ENCODE peak calls at places on chromosomes 4 and X, in ten cellular contexts. Q, P, A, L, G, K, N, V, U and D are unnamed samples. For H3K4me1, the result is how much of the 10 kb centered on the place peaks cover.

GRCh38 chrX:109709129-109709631 is 23.9 kb downstream of the ACSL4 start:
- DNase-seq in A (peak), G (peak), L (peak), Q (no peak), P (no peak), K (peak), U (peak), N (no peak), V (peak), D (no peak)

GRCh38 chrX:105323951-105324350 is 103.5 kb upstream of the TEX13A start:
- DNase-seq in L (no peak), K (no peak), A (peak), V (peak), Q (no peak), G (peak), N (no peak), U (no peak), P (no peak), D (peak)

GRCh38 chr4:90328558-90328957 is 201.4 kb downstream of the CCSER1 start:
- DNase-seq in L (no peak), V (peak), N (peak), U (peak), Q (no peak), P (no peak), K (no peak), A (peak), G (peak), D (no peak)

GRCh38 chr4:83083925-83084475 is 30.5 kb downstream of the PLAC8 start:
- DNase-seq in U (no peak), G (no peak), P (no peak), V (no peak), L (no peak), N (no peak), K (no peak), A (no peak), Q (peak), D (no peak)

GRCh38 chr4:10590896-10591295 is 93.7 kb downstream of the CLNK start:
- DNase-seq in Q (no peak), V (peak), N (no peak), A (peak), L (no peak), U (no peak), K (no peak), G (peak), P (no peak), D (no peak)

GRCh38 chr4:4969298-4969697 is 50.0 kb downstream of the CYTL1 start:
- DNase-seq in L (no peak), G (peak), K (no peak), A (no peak), Q (no peak), P (peak), N (no peak), V (peak), U (no peak), D (no peak)

GRCh38 chr4:8110071-8110986 is 48.3 kb downstream of the ABLIM2 start:
- DNase-seq in K (no peak), A (peak), V (no peak), N (no peak), Q (peak), U (no peak), P (no peak), G (peak), L (peak), D (no peak)

GRCh38 chr4:7157140-7157488 is 35.2 kb upstream of the SORCS2 start:
- DNase-seq in G (no peak), N (no peak), Q (no peak), L (no peak), A (no peak), P (peak), V (no peak), U (no peak), K (no peak), D (no peak)

GRCh38 chrX:73977542-73978169 is 326.3 kb upstream of the ZCCHC13 start:
- DNase-seq in V (no peak), N (no peak), P (no peak), U (peak), A (peak), Q (peak), G (peak), L (no peak), K (peak), D (no peak)

DNA sequence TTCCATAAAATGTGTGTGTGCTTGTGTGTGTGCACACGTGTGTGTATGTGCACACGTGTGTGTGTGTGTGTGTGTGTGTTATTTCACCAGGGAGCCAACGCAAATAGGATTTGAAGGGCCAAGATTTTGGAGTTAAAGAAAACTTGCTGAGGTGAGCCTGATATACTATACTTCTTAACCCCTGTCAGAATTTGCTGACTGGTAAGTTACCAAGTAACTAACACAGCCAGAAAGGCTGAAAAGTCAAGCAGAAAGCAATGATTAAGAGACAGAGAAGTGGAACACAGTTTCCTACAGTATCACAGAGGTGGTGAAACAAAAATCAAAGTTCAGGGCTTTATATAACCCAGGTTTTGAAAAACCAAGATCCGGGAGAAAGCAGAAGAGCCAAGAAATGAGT is 47.6 kb downstream of the GABRA3 start:
- DNase-seq in V (no peak), Q (no peak), U (no peak), N (no peak), L (no peak), P (no peak), K (no peak), A (no peak), G (no peak), D (no peak)
- H3K27ac ChIP-seq in V (no peak), Q (no peak), U (no peak), N (no peak), L (no peak), P (no peak), K (no peak), A (no peak), G (no peak), D (no peak)

GRCh38 chr4:87038837-87039715 is 104.3 kb downstream of the AFF1 start:
- DNase-seq in L (no peak), V (peak), Q (peak), K (no peak), N (no peak), A (peak), P (peak), U (peak), G (peak), D (peak)
- H3K4me1 ChIP-seq in L (half or more), V (under half), Q (under half), K (half or more), N (under half), A (under half), P (half or more), U (under half), G (under half), D (under half)

GRCh38 chr4:131347816-131348215 is 1801.3 kb upstream of the PCDH10 start:
- DNase-seq in L (no peak), U (no peak), N (no peak), G (no peak), K (no peak), Q (no peak), V (no peak), A (no peak), P (no peak), D (no peak)
- H3K27ac ChIP-seq in L (no peak), U (no peak), N (no peak), G (no peak), K (peak), Q (no peak), V (no peak), A (no peak), P (no peak), D (no peak)

GRCh38 chr4:78754872-78755271 is 21.3 kb upstream of the BMP2K start:
- DNase-seq in G (no peak), N (no peak), Q (no peak), U (no peak), P (no peak), K (no peak), V (no peak), L (no peak), A (no peak), D (no peak)
- H3K4me1 ChIP-seq in G (under half), N (under half), Q (under half), U (under half), P (under half), K (under half), V (under half), L (half or more), A (under half), D (under half)

GRCh38 chrX:23788521-23788920 is 5.5 kb downstream of the SAT1 start:
- DNase-seq in G (no peak), K (no peak), P (no peak), N (no peak), V (no peak), A (no peak), L (no peak), Q (no peak), U (no peak), D (no peak)
- H3K27ac ChIP-seq in G (no peak), K (no peak), P (no peak), N (no peak), V (no peak), A (no peak), L (no peak), Q (no peak), U (no peak), D (peak)

GRCh38 chr4:69323284-69323683 is 43.0 kb downstream of the UGT2B28 start:
- DNase-seq in P (no peak), U (no peak), A (no peak), K (no peak), G (no peak), N (no peak), L (no peak), Q (peak), V (no peak), D (no peak)
- H3K4me1 ChIP-seq in P (under half), U (under half), A (under half), K (under half), G (under half), N (under half), L (under half), Q (under half), V (under half), D (under half)

GRCh38 chr4:95421869-95422268 is 126.9 kb downstream of the UNC5C start:
- DNase-seq in P (no peak), U (no peak), K (no peak), Q (no peak), L (no peak), A (no peak), V (no peak), N (no peak), G (no peak), D (no peak)
- H3K27ac ChIP-seq in P (no peak), U (no peak), K (no peak), Q (no peak), L (no peak), A (no peak), V (no peak), N (no peak), G (no peak), D (no peak)

DNA sequence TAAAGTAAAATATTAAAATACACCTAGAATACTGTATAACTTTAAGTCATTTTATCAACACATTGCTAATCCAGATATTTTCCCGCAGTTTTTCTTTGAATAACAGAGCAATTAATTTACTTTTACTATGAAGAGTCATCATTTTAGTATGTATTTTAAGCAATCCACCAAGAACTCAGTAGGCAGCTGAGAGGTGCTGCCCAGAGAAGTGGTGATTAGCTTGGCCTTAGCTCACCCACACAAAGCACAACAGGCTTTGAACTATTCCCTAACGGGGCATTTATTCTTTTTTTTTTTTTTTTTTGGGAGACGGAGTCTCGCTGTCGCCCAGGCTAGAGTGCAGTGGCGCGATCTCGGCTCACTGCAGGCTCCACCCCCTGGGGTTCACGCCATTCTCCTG is 74.4 kb downstream of the CD38 start:
- DNase-seq in K (no peak), L (no peak), G (no peak), A (no peak), U (no peak), P (no peak), V (no peak), N (no peak), Q (no peak), D (no peak)
- H3K4me1 ChIP-seq in K (under half), L (under half), G (under half), A (under half), U (under half), P (under half), V (under half), N (under half), Q (under half), D (under half)

GRCh38 chrX:150966235-150966634 is 16.9 kb upstream of the HMGB3 start:
- DNase-seq in L (no peak), P (no peak), K (no peak), G (no peak), Q (no peak), U (no peak), V (no peak), N (no peak), A (no peak), D (no peak)

GRCh38 chrX:150967786-150968185 is 15.3 kb upstream of the HMGB3 start:
- DNase-seq in U (no peak), V (no peak), L (no peak), N (no peak), Q (no peak), G (no peak), P (no peak), K (no peak), A (no peak), D (no peak)

GRCh38 chrX:150966742-150967141 is 16.4 kb upstream of the HMGB3 start:
- DNase-seq in P (no peak), N (no peak), G (no peak), V (no peak), Q (no peak), A (no peak), L (no peak), K (no peak), U (no peak), D (no peak)

GRCh38 chrX:150972450-150972849 is 10.7 kb upstream of the HMGB3 start:
- DNase-seq in P (no peak), G (no peak), U (no peak), K (no peak), N (no peak), Q (no peak), A (no peak), V (no peak), L (no peak), D (no peak)

GRCh38 chrX:150968862-150969720 is 14.0 kb upstream of the HMGB3 start:
- DNase-seq in Q (peak), A (no peak), K (no peak), U (no peak), N (no peak), P (no peak), V (no peak), L (no peak), G (no peak), D (no peak)
- H3K27ac ChIP-seq in Q (no peak), A (no peak), K (no peak), U (no peak), N (no peak), P (no peak), V (no peak), L (no peak), G (no peak), D (no peak)

GRCh38 chr4:165383757-165384156 is 4.9 kb downstream of the CPE start:
- DNase-seq in K (no peak), Q (peak), A (peak), U (no peak), G (peak), V (no peak), P (no peak), N (no peak), L (no peak), D (no peak)
- H3K4me1 ChIP-seq in K (under half), Q (under half), A (under half), U (under half), G (under half), V (under half), P (under half), N (under half), L (under half), D (under half)